ENCODE peak calls at places on chromosome 11, in nine cellular contexts. F is HL-60, K is NCI-H1930, H is mesenteric fat pad, M is hippocampal formation, Q is upper lobe of right lung, J is type B pancreatic cell, D is NCI-H1092, T is NCI-H345. O is an unnamed sample.

GRCh38 chr11:125263268-125263790 is 98.8 kb downstream of the PKNOX2 start:
- DNase-seq in Q (peak), F (no peak), D (peak), M (peak), T (peak), J (peak), K (no peak), H (no peak), O (no peak)

GRCh38 chr11:1831338-1832180 is 3.2 kb upstream of the SYT8 start:
- DNase-seq in J (no peak), Q (no peak), T (no peak), D (no peak), F (no peak), H (no peak), K (no peak), M (no peak), O (no peak)

GRCh38 chr11:61667684-61668320 is 12.4 kb upstream of the DAGLA start:
- DNase-seq in F (no peak), M (no peak), H (no peak), K (no peak), J (no peak), T (no peak), D (no peak), Q (no peak), O (no peak)

GRCh38 chr11:58688779-58689503 is 42.8 kb downstream of the GLYAT start:
- DNase-seq in F (no peak), Q (no peak), M (no peak), J (no peak), K (no peak), H (no peak), T (no peak), D (no peak), O (peak)

GRCh38 chr11:70423523-70424505 is 25.5 kb downstream of the CTTN start:
- DNase-seq in Q (no peak), D (no peak), K (no peak), J (no peak), T (no peak), M (no peak), H (no peak), F (peak), O (peak)

GRCh38 chr11:76609736-76610370 is 60.7 kb downstream of the LRRC32 start:
- DNase-seq in F (no peak), D (no peak), J (no peak), Q (no peak), M (no peak), K (no peak), T (no peak), H (peak), O (no peak)

GRCh38 chr11:2302844-2303626 is 1.2 kb downstream of the TSPAN32 start:
- DNase-seq in M (no peak), K (no peak), Q (peak), H (peak), T (no peak), J (no peak), F (no peak), D (no peak), O (no peak)

GRCh38 chr11:57649826-57650738 is at the start of gene YPEL4:
- DNase-seq in F (no peak), K (no peak), D (no peak), M (peak), Q (no peak), T (peak), J (no peak), H (no peak), O (no peak)

GRCh38 chr11:103433380-103433779 is 324.2 kb downstream of the DYNC2H1 start:
- DNase-seq in H (no peak), K (no peak), J (no peak), T (no peak), Q (no peak), M (no peak), F (no peak), D (no peak), O (no peak)

GRCh38 chr11:45227836-45228235 is 58.3 kb downstream of the SYT13 start:
- DNase-seq in Q (no peak), T (no peak), D (no peak), H (peak), K (no peak), M (no peak), F (no peak), J (no peak), O (no peak)

GRCh38 chr11:97325693-97326092 is 935.9 kb downstream of the JRKL start:
- DNase-seq in M (no peak), Q (no peak), F (no peak), T (no peak), H (no peak), K (no peak), D (no peak), J (no peak), O (no peak)

GRCh38 chr11:73217131-73217809 is 811 bp upstream of the P2RY2 start:
- DNase-seq in T (no peak), K (no peak), D (no peak), M (no peak), F (peak), Q (peak), J (no peak), H (no peak), O (no peak)

GRCh38 chr11:1548221-1549070 is 23.6 kb downstream of the DUSP8 start:
- DNase-seq in D (no peak), M (no peak), F (no peak), K (no peak), Q (peak), H (no peak), T (peak), J (no peak), O (peak)

GRCh38 chr11:8259316-8259995 is 4.2 kb downstream of the LMO1 start:
- DNase-seq in M (no peak), J (peak), Q (peak), D (no peak), F (no peak), T (no peak), K (no peak), H (peak), O (no peak)

O was measured in PC-9.